ENCODE peak calls at places on chromosome 17, in seven cellular contexts. R is K562, L is GM12891, I is SK-N-SH, M is GM12878, F is H1, O is HepG2. T is an unnamed sample.

GRCh38 chr17:36152639-36153120 is 23.8 kb downstream of the TBC1D3B start:
- DNase-seq in F (no peak), R (no peak), M (no peak), O (no peak), I (no peak), L (no peak), T (no peak)

GRCh38 chr17:15649861-15650391 is 30.4 kb upstream of the FBXW10B start:
- DNase-seq in L (no peak), R (no peak), I (no peak), M (no peak), O (no peak), F (no peak), T (no peak)

GRCh38 chr17:68033636-68034451 is 1.7 kb upstream of the KPNA2 start:
- DNase-seq in I (peak; percentile 51), L (no peak), F (peak; percentile 84), O (peak; percentile 95), R (peak; percentile 22), M (no peak), T (no peak)

GRCh38 chr17:45942284-45942683 is 47.9 kb downstream of the MAPT start:
- DNase-seq in I (peak; percentile 54), F (no peak), M (no peak), R (no peak), L (no peak), O (no peak), T (no peak)

GRCh38 chr17:76492989-76493501 is 8.2 kb downstream of the RHBDF2 start:
- DNase-seq in L (peak; percentile 45), M (peak; percentile 80), R (no peak), I (no peak), F (no peak), O (no peak), T (peak; percentile 63)

GRCh38 chr17:31499771-31500554 is 108.5 kb downstream of the RAB11FIP4 start:
- DNase-seq in R (no peak), L (no peak), I (peak; percentile 81), M (no peak), O (peak; percentile 91), F (no peak), T (no peak)

GRCh38 chr17:15513859-15514446 is 46.5 kb upstream of the CDRT4 start:
- DNase-seq in L (no peak), O (no peak), F (no peak), M (no peak), I (no peak), R (no peak), T (no peak)

GRCh38 chr17:9900744-9901143 is 4.3 kb downstream of the RCVRN start:
- DNase-seq in M (no peak), L (no peak), R (no peak), F (no peak), I (no peak), O (no peak), T (no peak)

GRCh38 chr17:73782231-73782630 is 138.0 kb upstream of the SDK2 start:
- DNase-seq in I (no peak), M (no peak), O (no peak), F (no peak), R (no peak), L (no peak), T (no peak)

GRCh38 chr17:732788-733720 is 658 bp downstream of the TLCD3A start:
- DNase-seq in O (no peak), M (no peak), I (peak; percentile 82), F (no peak), R (no peak), L (no peak), T (peak; percentile 42)

GRCh38 chr17:56570199-56570598 is 23.3 kb upstream of the NOG start:
- DNase-seq in I (no peak), M (no peak), L (no peak), F (no peak), O (no peak), R (no peak), T (no peak)

GRCh38 chr17:36849871-36850348 is 87.4 kb upstream of the LHX1 start:
- DNase-seq in M (peak; percentile 49), I (no peak), L (no peak), F (no peak), R (peak; percentile 56), O (no peak), T (no peak)

GRCh38 chr17:42075789-42076188 is 22.5 kb downstream of the ZNF385C start:
- DNase-seq in L (no peak), F (no peak), O (peak; percentile 64), I (no peak), M (no peak), R (no peak), T (no peak)

GRCh38 chr17:56744721-56745120 is 89.0 kb downstream of the C17orf67 start:
- DNase-seq in F (no peak), L (no peak), O (no peak), M (no peak), I (no peak), R (no peak), T (no peak)

GRCh38 chr17:17388657-17389496 is 85.7 kb downstream of the NT5M start:
- DNase-seq in M (no peak), R (no peak), I (no peak), F (no peak), L (no peak), O (no peak), T (no peak)

GRCh38 chr17:49496183-49496865 is 1.2 kb downstream of the NGFR start:
- DNase-seq in O (no peak), F (no peak), M (no peak), R (peak; percentile 81), I (peak; percentile 96), L (peak; percentile 95), T (peak; percentile 92)

GRCh38 chr17:77892031-77892430 is 66.5 kb upstream of the TNRC6C start:
- DNase-seq in L (no peak), I (no peak), R (no peak), O (no peak), M (no peak), F (no peak), T (no peak)

GRCh38 chr17:77891602-77892001 is 66.9 kb upstream of the TNRC6C start:
- DNase-seq in M (no peak), L (no peak), R (no peak), I (no peak), O (no peak), F (no peak), T (no peak)

GRCh38 chr17:77894126-77894956 is 64.2 kb upstream of the TNRC6C start:
- DNase-seq in L (no peak), I (no peak), O (no peak), F (no peak), R (no peak), M (no peak), T (no peak)

GRCh38 chr17:77893144-77894044 is 65.1 kb upstream of the TNRC6C start:
- DNase-seq in O (no peak), R (no peak), M (no peak), L (no peak), I (no peak), F (no peak), T (no peak)

DNA sequence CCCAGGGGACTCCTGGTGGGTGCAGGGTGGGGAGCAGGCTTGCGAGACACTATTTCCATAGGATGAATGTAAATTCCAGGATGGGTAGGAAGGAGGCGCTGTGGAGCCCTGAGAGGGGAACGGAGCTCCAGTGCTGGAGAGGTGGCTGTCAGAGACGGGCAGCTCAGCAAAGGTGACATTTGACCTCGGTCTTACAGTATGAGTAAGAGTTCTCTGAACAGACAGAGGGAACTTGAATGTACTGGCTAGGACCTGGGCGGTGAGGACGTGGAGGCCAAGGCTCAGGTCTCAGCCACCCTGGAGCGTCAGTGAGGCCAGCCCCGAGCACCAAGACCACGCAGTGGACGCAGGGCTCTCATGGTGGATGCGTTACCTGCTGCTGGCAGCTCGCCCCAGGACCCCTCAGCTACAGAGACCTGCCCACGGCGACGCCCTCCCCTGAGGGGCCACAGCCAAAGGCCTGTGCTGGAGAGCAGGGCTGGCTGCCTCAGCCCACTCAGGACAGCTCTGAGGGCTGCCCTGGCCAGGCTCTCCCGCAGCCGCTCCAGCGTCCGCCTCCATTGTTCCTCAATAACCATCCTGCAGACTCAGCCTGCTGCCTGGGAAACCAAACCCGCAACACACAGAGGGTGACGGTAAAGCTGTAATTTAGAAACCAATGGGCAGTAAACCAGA is 65.9 kb upstream of the TNRC6C start:
- DNase-seq in I (peak; percentile 77), L (no peak), F (peak; percentile 41), R (peak; percentile 74), O (peak; percentile 36), M (no peak), T (no peak)
- TF ChIP-seq TAF1 in I (no peak), L (no peak), F (no peak), R (no peak), O (no peak), M (no peak), T (no peak)

GRCh38 chr17:7293821-7294613 is 422 bp downstream of the YBX2 start:
- DNase-seq in M (no peak), I (peak; percentile 52), L (no peak), O (peak; percentile 49), R (peak; percentile 63), F (no peak), T (no peak)

GRCh38 chr17:7295230-7296180 is 1.1 kb upstream of the YBX2 start:
- DNase-seq in L (no peak), R (no peak), O (no peak), F (no peak), M (no peak), I (peak; percentile 14), T (no peak)

GRCh38 chr17:7294614-7295153 is at the start of gene YBX2:
- DNase-seq in R (peak; percentile 62), F (no peak), I (peak; percentile 97), L (peak; percentile 91), M (no peak), O (no peak), T (peak; percentile 86)

GRCh38 chr17:7293131-7293557 is 1.3 kb downstream of the YBX2 start:
- DNase-seq in L (no peak), I (peak; percentile 22), O (no peak), M (no peak), R (no peak), F (no peak), T (no peak)

DNA sequence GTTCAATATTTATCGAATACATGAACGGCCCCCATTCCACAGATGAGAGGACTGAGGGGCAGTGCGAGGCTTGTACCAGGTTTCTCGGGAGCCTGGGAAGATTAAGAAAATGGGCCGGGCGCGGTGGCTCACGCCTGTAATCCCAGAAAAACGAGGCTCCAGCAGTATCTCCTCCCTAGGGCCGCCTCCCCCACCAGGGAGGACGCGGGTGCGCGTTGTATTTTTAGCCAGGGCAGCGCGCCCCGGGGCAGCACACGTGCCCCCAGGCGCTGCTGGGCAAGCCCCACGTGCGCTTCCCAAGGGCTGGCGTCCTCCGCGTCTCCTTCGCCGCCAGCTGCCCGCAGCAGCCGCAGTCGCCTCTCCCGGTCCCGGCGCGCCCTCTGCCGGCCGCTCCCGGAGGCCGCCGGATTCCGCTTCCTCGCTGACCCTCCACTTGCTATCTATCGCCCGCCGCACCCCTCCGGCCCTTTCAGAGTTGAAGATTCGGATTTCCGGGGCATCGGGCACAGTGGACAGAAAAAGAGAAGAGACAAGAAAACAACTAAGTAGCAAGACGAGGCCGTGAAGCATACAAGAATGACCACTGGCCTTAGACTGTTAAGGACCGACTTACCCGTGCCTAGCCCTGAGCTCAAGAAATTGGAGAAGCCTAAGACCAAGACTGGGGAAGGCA is 1.9 kb upstream of the YBX2 start:
- DNase-seq in R (peak; percentile 77), M (no peak), O (peak; percentile 56), I (peak; percentile 92), F (no peak), L (peak; percentile 84), T (peak; percentile 81)
- TF ChIP-seq POLR2AphosphoS5 in R (no peak), M (no peak), O (no peak), I (no peak), F (no peak), L (no peak), T (no peak)

GRCh38 chr17:30234954-30235353 is 543 bp downstream of the SLC6A4 start:
- DNase-seq in M (peak; percentile 19), O (no peak), I (no peak), R (no peak), F (no peak), L (peak; percentile 52), T (peak; percentile 47)
- TF ChIP-seq TAF1 in M (no peak), O (no peak), I (no peak), R (no peak), F (no peak), L (no peak), T (no peak)

GRCh38 chr17:39704821-39705551 is 5.1 kb downstream of the ERBB2 start:
- DNase-seq in I (no peak), M (no peak), L (no peak), R (no peak), O (no peak), F (no peak), T (no peak)
- TF ChIP-seq POLR2AphosphoS5 in I (no peak), M (no peak), L (no peak), R (no peak), O (no peak), F (peak; percentile 16), T (no peak)